ENCODE peak calls at places on chromosomes 3 and 15, in ten cellular contexts. One of them, this sample, is unnamed.

GRCh38 chr3:169241575-169241927 is 422.0 kb downstream of the MECOM start:
- DNase-seq in stimulated activated naive CD8-positive, alpha-beta T cell treated with anti-CD3 and anti-CD28 coated beads, Interleukin-15, Interleukin-2, amounts not matched to agents 100 U/mL and 50 U/mL, for 24 hours: no peak
- DNase-seq in stimulated activated naive CD4-positive, alpha-beta T cell: no peak
- DNase-seq in SK-MEL-5: peak
- DNase-seq in bronchial epithelial cell: peak
- DNase-seq in tibial nerve: no peak
- DNase-seq in PC-3: no peak
- DNase-seq in pons: peak
- DNase-seq in neural crest cell: no peak
- DNase-seq in stimulated activated CD4-positive, alpha-beta T cell treated with anti-CD3 and anti-CD28 coated beads, Interleukin-4, amount 100 ng/mL, for 24 hours: no peak
- DNase-seq in this sample: no peak

GRCh38 chr3:156908398-156908797 is 82.2 kb downstream of the LEKR1 start:
- DNase-seq in stimulated activated naive CD8-positive, alpha-beta T cell treated with anti-CD3 and anti-CD28 coated beads, Interleukin-15, Interleukin-2, amounts not matched to agents 100 U/mL and 50 U/mL, for 24 hours: no peak
- DNase-seq in stimulated activated naive CD4-positive, alpha-beta T cell: no peak
- DNase-seq in SK-MEL-5: no peak
- DNase-seq in bronchial epithelial cell: no peak
- DNase-seq in tibial nerve: no peak
- DNase-seq in PC-3: no peak
- DNase-seq in pons: no peak
- DNase-seq in neural crest cell: no peak
- DNase-seq in stimulated activated CD4-positive, alpha-beta T cell treated with anti-CD3 and anti-CD28 coated beads, Interleukin-4, amount 100 ng/mL, for 24 hours: no peak
- DNase-seq in this sample: no peak

GRCh38 chr15:76866716-76867321 is 38.3 kb downstream of the SCAPER start:
- DNase-seq in stimulated activated naive CD8-positive, alpha-beta T cell treated with anti-CD3 and anti-CD28 coated beads, Interleukin-15, Interleukin-2, amounts not matched to agents 100 U/mL and 50 U/mL, for 24 hours: no peak
- DNase-seq in stimulated activated naive CD4-positive, alpha-beta T cell: no peak
- DNase-seq in SK-MEL-5: peak
- DNase-seq in bronchial epithelial cell: peak
- DNase-seq in tibial nerve: no peak
- DNase-seq in PC-3: peak
- DNase-seq in pons: peak
- DNase-seq in neural crest cell: peak
- DNase-seq in stimulated activated CD4-positive, alpha-beta T cell treated with anti-CD3 and anti-CD28 coated beads, Interleukin-4, amount 100 ng/mL, for 24 hours: peak
- DNase-seq in this sample: peak

GRCh38 chr15:64004582-64004981 is 41.7 kb downstream of the DAPK2 start:
- DNase-seq in stimulated activated naive CD8-positive, alpha-beta T cell treated with anti-CD3 and anti-CD28 coated beads, Interleukin-15, Interleukin-2, amounts not matched to agents 100 U/mL and 50 U/mL, for 24 hours: no peak
- DNase-seq in stimulated activated naive CD4-positive, alpha-beta T cell: no peak
- DNase-seq in SK-MEL-5: no peak
- DNase-seq in bronchial epithelial cell: peak
- DNase-seq in tibial nerve: no peak
- DNase-seq in PC-3: peak
- DNase-seq in pons: no peak
- DNase-seq in neural crest cell: no peak
- DNase-seq in stimulated activated CD4-positive, alpha-beta T cell treated with anti-CD3 and anti-CD28 coated beads, Interleukin-4, amount 100 ng/mL, for 24 hours: no peak
- DNase-seq in this sample: peak

GRCh38 chr3:14371573-14372474 is 30.6 kb upstream of the SLC6A6 start:
- DNase-seq in stimulated activated naive CD8-positive, alpha-beta T cell treated with anti-CD3 and anti-CD28 coated beads, Interleukin-15, Interleukin-2, amounts not matched to agents 100 U/mL and 50 U/mL, for 24 hours: no peak
- DNase-seq in stimulated activated naive CD4-positive, alpha-beta T cell: no peak
- DNase-seq in SK-MEL-5: peak
- DNase-seq in bronchial epithelial cell: peak
- DNase-seq in tibial nerve: peak
- DNase-seq in PC-3: peak
- DNase-seq in pons: peak
- DNase-seq in neural crest cell: no peak
- DNase-seq in stimulated activated CD4-positive, alpha-beta T cell treated with anti-CD3 and anti-CD28 coated beads, Interleukin-4, amount 100 ng/mL, for 24 hours: no peak
- DNase-seq in this sample: peak

GRCh38 chr15:39589193-39589814 is 8.4 kb downstream of the THBS1 start:
- DNase-seq in stimulated activated naive CD8-positive, alpha-beta T cell treated with anti-CD3 and anti-CD28 coated beads, Interleukin-15, Interleukin-2, amounts not matched to agents 100 U/mL and 50 U/mL, for 24 hours: no peak
- DNase-seq in stimulated activated naive CD4-positive, alpha-beta T cell: no peak
- DNase-seq in SK-MEL-5: no peak
- DNase-seq in bronchial epithelial cell: peak
- DNase-seq in tibial nerve: no peak
- DNase-seq in PC-3: peak
- DNase-seq in pons: no peak
- DNase-seq in neural crest cell: no peak
- DNase-seq in stimulated activated CD4-positive, alpha-beta T cell treated with anti-CD3 and anti-CD28 coated beads, Interleukin-4, amount 100 ng/mL, for 24 hours: no peak
- DNase-seq in this sample: peak

GRCh38 chr3:46968783-46969428 is 7.6 kb downstream of the CCDC12 start:
- DNase-seq in stimulated activated naive CD8-positive, alpha-beta T cell treated with anti-CD3 and anti-CD28 coated beads, Interleukin-15, Interleukin-2, amounts not matched to agents 100 U/mL and 50 U/mL, for 24 hours: no peak
- DNase-seq in stimulated activated naive CD4-positive, alpha-beta T cell: no peak
- DNase-seq in SK-MEL-5: no peak
- DNase-seq in bronchial epithelial cell: no peak
- DNase-seq in tibial nerve: no peak
- DNase-seq in PC-3: no peak
- DNase-seq in pons: no peak
- DNase-seq in neural crest cell: no peak
- DNase-seq in stimulated activated CD4-positive, alpha-beta T cell treated with anti-CD3 and anti-CD28 coated beads, Interleukin-4, amount 100 ng/mL, for 24 hours: no peak
- DNase-seq in this sample: no peak

GRCh38 chr3:57557088-57557537 is 1.0 kb downstream of the PDE12 start:
- DNase-seq in stimulated activated naive CD8-positive, alpha-beta T cell treated with anti-CD3 and anti-CD28 coated beads, Interleukin-15, Interleukin-2, amounts not matched to agents 100 U/mL and 50 U/mL, for 24 hours: peak
- DNase-seq in stimulated activated naive CD4-positive, alpha-beta T cell: no peak
- DNase-seq in SK-MEL-5: no peak
- DNase-seq in bronchial epithelial cell: peak
- DNase-seq in tibial nerve: no peak
- DNase-seq in PC-3: peak
- DNase-seq in pons: no peak
- DNase-seq in neural crest cell: no peak
- DNase-seq in stimulated activated CD4-positive, alpha-beta T cell treated with anti-CD3 and anti-CD28 coated beads, Interleukin-4, amount 100 ng/mL, for 24 hours: peak
- DNase-seq in this sample: peak

GRCh38 chr3:45528429-45528828 is 66.1 kb upstream of the LIMD1 start:
- DNase-seq in stimulated activated naive CD8-positive, alpha-beta T cell treated with anti-CD3 and anti-CD28 coated beads, Interleukin-15, Interleukin-2, amounts not matched to agents 100 U/mL and 50 U/mL, for 24 hours: peak
- DNase-seq in stimulated activated naive CD4-positive, alpha-beta T cell: no peak
- DNase-seq in SK-MEL-5: no peak
- DNase-seq in bronchial epithelial cell: peak
- DNase-seq in tibial nerve: no peak
- DNase-seq in PC-3: peak
- DNase-seq in pons: no peak
- DNase-seq in neural crest cell: no peak
- DNase-seq in stimulated activated CD4-positive, alpha-beta T cell treated with anti-CD3 and anti-CD28 coated beads, Interleukin-4, amount 100 ng/mL, for 24 hours: peak
- DNase-seq in this sample: peak

GRCh38 chr3:161221881-161222600 is 930 bp downstream of the NMD3 start:
- DNase-seq in stimulated activated naive CD8-positive, alpha-beta T cell treated with anti-CD3 and anti-CD28 coated beads, Interleukin-15, Interleukin-2, amounts not matched to agents 100 U/mL and 50 U/mL, for 24 hours: peak
- DNase-seq in stimulated activated naive CD4-positive, alpha-beta T cell: no peak
- DNase-seq in SK-MEL-5: peak
- DNase-seq in bronchial epithelial cell: no peak
- DNase-seq in tibial nerve: no peak
- DNase-seq in PC-3: peak
- DNase-seq in pons: peak
- DNase-seq in neural crest cell: no peak
- DNase-seq in stimulated activated CD4-positive, alpha-beta T cell treated with anti-CD3 and anti-CD28 coated beads, Interleukin-4, amount 100 ng/mL, for 24 hours: peak
- DNase-seq in this sample: no peak

GRCh38 chr3:158470944-158471638 is 99.9 kb upstream of the MLF1 start:
- DNase-seq in stimulated activated naive CD8-positive, alpha-beta T cell treated with anti-CD3 and anti-CD28 coated beads, Interleukin-15, Interleukin-2, amounts not matched to agents 100 U/mL and 50 U/mL, for 24 hours: no peak
- DNase-seq in stimulated activated naive CD4-positive, alpha-beta T cell: no peak
- DNase-seq in SK-MEL-5: no peak
- DNase-seq in bronchial epithelial cell: no peak
- DNase-seq in tibial nerve: no peak
- DNase-seq in PC-3: peak
- DNase-seq in pons: no peak
- DNase-seq in neural crest cell: no peak
- DNase-seq in stimulated activated CD4-positive, alpha-beta T cell treated with anti-CD3 and anti-CD28 coated beads, Interleukin-4, amount 100 ng/mL, for 24 hours: no peak
- DNase-seq in this sample: peak

GRCh38 chr15:26632500-26632899 is 140.4 kb downstream of the GABRB3 start:
- DNase-seq in stimulated activated naive CD8-positive, alpha-beta T cell treated with anti-CD3 and anti-CD28 coated beads, Interleukin-15, Interleukin-2, amounts not matched to agents 100 U/mL and 50 U/mL, for 24 hours: no peak
- DNase-seq in stimulated activated naive CD4-positive, alpha-beta T cell: no peak
- DNase-seq in SK-MEL-5: no peak
- DNase-seq in bronchial epithelial cell: no peak
- DNase-seq in tibial nerve: no peak
- DNase-seq in PC-3: no peak
- DNase-seq in pons: no peak
- DNase-seq in neural crest cell: no peak
- DNase-seq in stimulated activated CD4-positive, alpha-beta T cell treated with anti-CD3 and anti-CD28 coated beads, Interleukin-4, amount 100 ng/mL, for 24 hours: no peak
- DNase-seq in this sample: no peak

GRCh38 chr15:60649845-60650548 is 171.1 kb upstream of the ICE2 start:
- DNase-seq in stimulated activated naive CD8-positive, alpha-beta T cell treated with anti-CD3 and anti-CD28 coated beads, Interleukin-15, Interleukin-2, amounts not matched to agents 100 U/mL and 50 U/mL, for 24 hours: peak
- DNase-seq in stimulated activated naive CD4-positive, alpha-beta T cell: no peak
- DNase-seq in SK-MEL-5: no peak
- DNase-seq in bronchial epithelial cell: no peak
- DNase-seq in tibial nerve: no peak
- DNase-seq in PC-3: no peak
- DNase-seq in pons: no peak
- DNase-seq in neural crest cell: no peak
- DNase-seq in stimulated activated CD4-positive, alpha-beta T cell treated with anti-CD3 and anti-CD28 coated beads, Interleukin-4, amount 100 ng/mL, for 24 hours: peak
- DNase-seq in this sample: no peak

GRCh38 chr3:191792580-191792979 is 331.6 kb downstream of the PYDC2 start:
- DNase-seq in stimulated activated naive CD8-positive, alpha-beta T cell treated with anti-CD3 and anti-CD28 coated beads, Interleukin-15, Interleukin-2, amounts not matched to agents 100 U/mL and 50 U/mL, for 24 hours: no peak
- DNase-seq in stimulated activated naive CD4-positive, alpha-beta T cell: no peak
- DNase-seq in SK-MEL-5: no peak
- DNase-seq in bronchial epithelial cell: peak
- DNase-seq in tibial nerve: no peak
- DNase-seq in PC-3: peak
- DNase-seq in pons: no peak
- DNase-seq in neural crest cell: no peak
- DNase-seq in stimulated activated CD4-positive, alpha-beta T cell treated with anti-CD3 and anti-CD28 coated beads, Interleukin-4, amount 100 ng/mL, for 24 hours: no peak
- DNase-seq in this sample: no peak